ENCODE peak calls at places on chromosomes 1 and 21, in six cellular contexts. Q is mucosa of descending colon, S is uterus, Y is fibroblast of pulmonary artery, N is epithelial cell of esophagus, G is heart left ventricle. J is an unnamed sample.
A peak's percentile ranks its signal among the peaks of the same experiment; 100 is the strongest.

GRCh38 chr1:89989099-89989498 is 5.8 kb upstream of the ZNF326 start:
- DNase-seq in Q (no peak), S (no peak), Y (no peak), N (no peak), G (no peak), J (no peak)

GRCh38 chr1:223224465-223224864 is 81.4 kb upstream of the TLR5 start:
- DNase-seq in Q (no peak), S (no peak), Y (no peak), N (no peak), G (no peak), J (no peak)

GRCh38 chr1:20685739-20686138 is 24.6 kb upstream of the DDOST start:
- DNase-seq in Q (no peak), S (no peak), Y (no peak), N (no peak), G (peak; percentile 49), J (no peak)

GRCh38 chr1:25715888-25716287 is 84.1 kb upstream of the SELENON start:
- DNase-seq in Q (no peak), S (no peak), Y (no peak), N (no peak), G (no peak), J (no peak)

GRCh38 chr1:44421374-44422028 is 16.4 kb downstream of the RNF220 start:
- DNase-seq in Q (no peak), S (no peak), Y (no peak), N (peak; percentile 36), G (no peak), J (peak; percentile 40)

GRCh38 chr1:94180650-94181049 is 56.7 kb downstream of the ARHGAP29 start:
- DNase-seq in Q (no peak), S (no peak), Y (no peak), N (no peak), G (no peak), J (no peak)

GRCh38 chr21:18041012-18041411 is 203.6 kb upstream of the CHODL start:
- DNase-seq in Q (peak; percentile 9), S (no peak), Y (peak; percentile 17), N (peak; percentile 2), G (no peak), J (no peak)

GRCh38 chr1:54296666-54297065 is 96.7 kb downstream of the MRPL37 start:
- DNase-seq in Q (no peak), S (no peak), Y (no peak), N (no peak), G (no peak), J (no peak)

GRCh38 chr1:164380893-164381292 is 178.1 kb upstream of the PBX1 start:
- DNase-seq in Q (no peak), S (no peak), Y (no peak), N (no peak), G (no peak), J (no peak)

GRCh38 chr1:35707253-35708178 is 11.2 kb downstream of the C1orf216 start:
- DNase-seq in Q (peak; percentile 26), S (no peak), Y (no peak), N (no peak), G (peak; percentile 64), J (peak; percentile 81)

GRCh38 chr1:227445746-227446145 is 117.6 kb upstream of the ZNF678 start:
- DNase-seq in Q (no peak), S (no peak), Y (no peak), N (peak; percentile 77), G (no peak), J (no peak)

GRCh38 chr21:29549614-29550013 is 250.9 kb downstream of the BACH1 start:
- DNase-seq in Q (no peak), S (no peak), Y (no peak), N (no peak), G (no peak), J (no peak)

GRCh38 chr1:232868793-232869491 is 63.7 kb downstream of the MAP10 start:
- DNase-seq in Q (peak; percentile 13), S (no peak), Y (peak; percentile 76), N (peak; percentile 91), G (no peak), J (no peak)